ENCODE peak calls at places on chromosomes 13 and 19, in six cellular contexts. Y is PC-3, O is GM23248, R is stomach, S is astrocyte, T is right cardiac atrium. M is an unnamed sample. For H3K27me3, the result is how much of the 10 kb centered on the place peaks cover.

GRCh38 chr13:87122551-87122950 is 548.6 kb upstream of the SLITRK5 start:
- DNase-seq in S (peak), T (no peak), O (peak), R (no peak), Y (peak), M (no peak)

GRCh38 chr19:15280915-15281683 is 48.9 kb upstream of the EPHX3 start:
- DNase-seq in S (peak), O (peak), R (peak), T (peak), Y (peak), M (peak)

GRCh38 chr13:41675306-41675705 is 218.0 kb downstream of the RGCC start:
- DNase-seq in R (no peak), O (peak), Y (no peak), T (no peak), S (no peak), M (no peak)

GRCh38 chr19:12567951-12568350 is 16.7 kb upstream of the ZNF564 start:
- DNase-seq in Y (no peak), R (no peak), T (no peak), O (peak), S (no peak), M (no peak)

GRCh38 chr13:40665061-40665753 is 1.2 kb downstream of the FOXO1 start:
- DNase-seq in R (peak), S (peak), Y (peak), T (peak), O (peak), M (peak)

GRCh38 chr13:45314822-45315221 is 26.2 kb downstream of the TPT1 start:
- DNase-seq in O (no peak), S (no peak), T (no peak), R (no peak), Y (no peak), M (no peak)

GRCh38 chr19:33405491-33406461 is 32.3 kb downstream of the CEBPG start:
- DNase-seq in O (no peak), S (no peak), R (no peak), T (peak), Y (no peak), M (peak)

GRCh38 chr13:73337511-73337910 is 278.7 kb downstream of the KLF5 start:
- DNase-seq in T (no peak), S (peak), Y (no peak), O (no peak), R (no peak), M (no peak)

GRCh38 chr19:11673608-11674041 is 65.1 kb downstream of the ZNF823 start:
- DNase-seq in R (peak), O (peak), T (peak), S (peak), Y (peak), M (peak)

GRCh38 chr19:43638214-43638990 is 1.2 kb downstream of the CADM4 start:
- DNase-seq in Y (no peak), S (no peak), R (no peak), T (no peak), O (no peak), M (no peak)

GRCh38 chr13:35925669-35926068 is 205.5 kb downstream of the DCLK1 start:
- DNase-seq in T (no peak), O (no peak), R (no peak), S (peak), Y (no peak), M (no peak)

GRCh38 chr19:35712910-35713845 is 4.6 kb upstream of the KMT2B start:
- DNase-seq in R (no peak), T (peak), O (no peak), Y (no peak), S (no peak), M (no peak)

DNA sequence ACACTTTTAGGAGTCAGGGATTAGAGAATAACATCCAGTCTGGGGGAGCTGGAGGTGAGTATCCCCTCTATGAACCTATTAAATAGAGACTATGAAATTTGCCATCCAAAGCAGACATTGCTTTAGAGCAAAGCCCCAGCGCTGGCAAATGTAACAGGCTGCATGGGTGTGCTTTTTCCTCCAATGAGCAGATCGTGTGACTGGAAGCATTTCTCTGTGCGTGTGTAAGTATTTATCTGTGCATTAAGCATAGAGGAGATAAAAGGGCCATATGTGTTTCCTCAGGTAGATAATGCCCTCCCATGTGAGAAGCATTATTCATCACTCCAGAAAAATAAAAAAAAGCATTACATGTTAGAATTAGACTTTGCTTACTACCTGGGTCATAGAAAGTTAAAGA is 924 bp downstream of the TNFSF13B start:
- DNase-seq in R (no peak), T (no peak), Y (no peak), O (peak), S (no peak), M (no peak)
- H3K4me3 ChIP-seq in R (peak), T (peak), Y (no peak), O (peak), S (no peak), M (peak)

GRCh38 chr19:46090444-46090843 is 34.0 kb downstream of the IGFL3 start:
- DNase-seq in O (no peak), S (no peak), Y (no peak), T (no peak), R (no peak), M (no peak)

GRCh38 chr19:46089432-46089831 is 35.1 kb downstream of the IGFL3 start:
- DNase-seq in T (no peak), Y (no peak), S (no peak), O (no peak), R (no peak), M (no peak)

GRCh38 chr19:46085888-46086287 is 38.6 kb downstream of the IGFL3 start:
- DNase-seq in T (no peak), R (no peak), O (no peak), S (no peak), Y (no peak), M (no peak)

GRCh38 chr19:46082728-46083050 is 41.8 kb downstream of the IGFL3 start:
- DNase-seq in S (peak), R (no peak), T (no peak), Y (peak), O (peak), M (no peak)

GRCh38 chr19:46088101-46088500 is 36.4 kb downstream of the IGFL3 start:
- DNase-seq in T (no peak), R (no peak), S (no peak), O (no peak), Y (no peak), M (no peak)
- H3K27me3 ChIP-seq in T (under half), R (under half), S (under half), O (half or more), Y (under half), M (under half)

GRCh38 chr19:1386945-1387683 is 3.4 kb downstream of the NDUFS7 start:
- DNase-seq in O (no peak), Y (no peak), S (no peak), R (no peak), T (no peak), M (no peak)

GRCh38 chr19:1388637-1389026 is 4.9 kb downstream of the NDUFS7 start:
- DNase-seq in R (no peak), O (no peak), T (no peak), S (no peak), Y (no peak), M (no peak)

GRCh38 chr19:1389033-1389940 is 5.6 kb downstream of the NDUFS7 start:
- DNase-seq in Y (no peak), T (no peak), R (no peak), S (no peak), O (no peak), M (no peak)

GRCh38 chr19:1385816-1386215 is 2.1 kb downstream of the NDUFS7 start:
- DNase-seq in S (no peak), R (no peak), Y (no peak), O (no peak), T (no peak), M (no peak)

DNA sequence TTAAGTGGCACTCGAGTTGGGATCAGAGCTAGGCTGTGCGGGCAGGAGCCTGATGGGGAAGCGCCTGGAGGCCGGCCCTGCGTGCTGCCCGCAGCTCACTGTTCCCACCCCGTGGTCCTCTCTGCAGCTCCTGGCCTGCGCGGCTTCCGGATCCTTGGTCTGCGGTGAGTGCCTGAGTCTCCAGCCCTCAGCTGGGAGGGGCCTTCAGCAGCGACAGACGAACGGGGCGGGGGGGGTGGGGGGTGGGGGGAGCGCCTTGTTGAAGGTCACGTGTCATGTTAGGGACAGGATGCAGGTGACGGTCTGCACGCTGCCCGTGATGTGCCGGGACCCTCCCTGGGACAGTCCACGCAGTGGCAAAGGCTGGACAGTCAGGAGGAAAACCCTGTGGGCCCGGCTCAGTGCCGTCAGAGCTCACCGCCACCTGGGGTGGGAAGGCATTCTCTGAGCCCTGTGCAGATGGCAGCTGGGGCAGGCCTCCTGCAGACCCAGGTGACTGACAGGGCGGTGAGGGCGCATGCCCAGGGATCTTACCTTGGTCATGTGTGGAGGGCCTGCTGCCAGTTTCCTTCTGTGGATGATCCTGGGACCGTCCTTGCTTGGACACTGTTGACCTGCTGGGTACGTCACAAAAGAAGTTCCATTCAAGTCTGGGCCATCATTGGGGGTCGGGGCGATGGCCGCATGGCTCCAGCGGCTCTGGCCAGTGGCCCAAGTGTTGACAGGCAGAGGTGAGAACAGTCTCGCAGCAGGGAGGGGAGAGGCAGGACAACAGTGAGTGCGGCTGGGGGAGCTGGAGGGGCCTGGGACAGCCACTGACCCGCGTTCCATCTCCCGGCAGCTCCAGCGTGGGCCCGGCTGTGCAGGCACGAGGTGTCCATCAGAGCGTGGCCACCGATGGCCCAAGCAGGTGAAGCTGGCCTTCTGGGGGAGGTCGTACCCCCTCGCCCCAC is 4.3 kb downstream of the NDUFS7 start:
- DNase-seq in O (no peak), R (no peak), T (no peak), Y (no peak), S (no peak), M (no peak)
- H3K27ac ChIP-seq in O (no peak), R (no peak), T (no peak), Y (no peak), S (no peak), M (no peak)

GRCh38 chr19:2047076-2047448 is 4.0 kb downstream of the MKNK2 start:
- DNase-seq in S (no peak), T (peak), O (no peak), R (no peak), Y (no peak), M (no peak)

GRCh38 chr19:2047449-2048103 is 3.5 kb downstream of the MKNK2 start:
- DNase-seq in S (no peak), R (peak), T (peak), O (peak), Y (peak), M (peak)

GRCh38 chr19:2045501-2046045 is 5.5 kb downstream of the MKNK2 start:
- DNase-seq in R (peak), O (no peak), Y (no peak), T (peak), S (no peak), M (no peak)

GRCh38 chr19:2044709-2045500 is 6.1 kb downstream of the MKNK2 start:
- DNase-seq in Y (no peak), S (no peak), T (no peak), R (no peak), O (no peak), M (no peak)

GRCh38 chr19:2046046-2046907 is 4.8 kb downstream of the MKNK2 start:
- DNase-seq in O (no peak), T (peak), R (no peak), Y (no peak), S (no peak), M (no peak)
- H3K4me3 ChIP-seq in O (no peak), T (no peak), R (no peak), Y (no peak), S (no peak), M (peak)

GRCh38 chr19:7914099-7914498 is 531 bp upstream of the TGFBR3L start:
- DNase-seq in S (no peak), Y (no peak), R (no peak), O (no peak), T (peak), M (no peak)

GRCh38 chr19:7916908-7917291 is 2.3 kb downstream of the TGFBR3L start:
- DNase-seq in O (no peak), R (no peak), Y (no peak), T (no peak), S (no peak), M (no peak)

GRCh38 chr19:7914598-7915045 is at the start of gene TGFBR3L:
- DNase-seq in O (no peak), Y (no peak), S (no peak), R (no peak), T (peak), M (peak)

GRCh38 chr19:7916137-7916907 is 1.7 kb downstream of the TGFBR3L start:
- DNase-seq in T (peak), R (peak), Y (peak), O (peak), S (no peak), M (peak)

GRCh38 chr19:7915250-7916136 is 863 bp downstream of the TGFBR3L start:
- DNase-seq in R (no peak), T (peak), S (no peak), O (no peak), Y (no peak), M (no peak)
- H3K27me3 ChIP-seq in R (half or more), T (under half), S (under half), O (under half), Y (under half), M (under half)

GRCh38 chr19:16446108-16447014 is 25.4 kb downstream of the EPS15L1 start:
- DNase-seq in S (no peak), R (no peak), O (no peak), Y (no peak), T (peak), M (no peak)
- H3K27ac ChIP-seq in S (no peak), R (peak), O (no peak), Y (no peak), T (peak), M (peak)

M was measured in lower lobe of right lung.